ENCODE peak calls at places on chromosome 22, in five cellular contexts. One of them, this sample, is unnamed.

GRCh38 chr22:45170001-45170466 is 6.3 kb downstream of the NUP50 start:
- DNase-seq in dermis blood vessel endothelial cell: no peak
- DNase-seq in lower leg skin: no peak
- DNase-seq in non-pigmented ciliary epithelial cell: no peak
- DNase-seq in EH: no peak
- DNase-seq in this sample: no peak

GRCh38 chr22:30044369-30044768 is 35.9 kb upstream of the HORMAD2 start:
- DNase-seq in dermis blood vessel endothelial cell: peak; percentile 92
- DNase-seq in lower leg skin: no peak
- DNase-seq in non-pigmented ciliary epithelial cell: peak; percentile 81
- DNase-seq in EH: peak; percentile 89
- DNase-seq in this sample: peak; percentile 88

GRCh38 chr22:35491908-35492380 is 48.7 kb upstream of the RASD2 start:
- DNase-seq in dermis blood vessel endothelial cell: no peak
- DNase-seq in lower leg skin: no peak
- DNase-seq in non-pigmented ciliary epithelial cell: no peak
- DNase-seq in EH: no peak
- DNase-seq in this sample: no peak

GRCh38 chr22:36083056-36083455 is 54.4 kb upstream of the RBFOX2 start:
- DNase-seq in dermis blood vessel endothelial cell: no peak
- DNase-seq in lower leg skin: no peak
- DNase-seq in non-pigmented ciliary epithelial cell: no peak
- DNase-seq in EH: no peak
- DNase-seq in this sample: no peak

GRCh38 chr22:31926969-31927368 is 17.4 kb upstream of the YWHAH start:
- DNase-seq in dermis blood vessel endothelial cell: no peak
- DNase-seq in lower leg skin: no peak
- DNase-seq in non-pigmented ciliary epithelial cell: no peak
- DNase-seq in EH: no peak
- DNase-seq in this sample: peak; percentile 29

GRCh38 chr22:46381142-46381541 is 45.6 kb downstream of the TRMU start:
- DNase-seq in dermis blood vessel endothelial cell: peak; percentile 43
- DNase-seq in lower leg skin: no peak
- DNase-seq in non-pigmented ciliary epithelial cell: no peak
- DNase-seq in EH: peak; percentile 59
- DNase-seq in this sample: peak; percentile 71

GRCh38 chr22:41982886-41983285 is 13.6 kb downstream of the SEPTIN3 start:
- DNase-seq in dermis blood vessel endothelial cell: no peak
- DNase-seq in lower leg skin: no peak
- DNase-seq in non-pigmented ciliary epithelial cell: no peak
- DNase-seq in EH: no peak
- DNase-seq in this sample: no peak

GRCh38 chr22:21761994-21762680 is 26.5 kb upstream of the YPEL1 start:
- DNase-seq in dermis blood vessel endothelial cell: no peak
- DNase-seq in lower leg skin: no peak
- DNase-seq in non-pigmented ciliary epithelial cell: no peak
- DNase-seq in EH: no peak
- DNase-seq in this sample: no peak

GRCh38 chr22:29175312-29175835 is 30.3 kb upstream of the EMID1 start:
- DNase-seq in dermis blood vessel endothelial cell: no peak
- DNase-seq in lower leg skin: no peak
- DNase-seq in non-pigmented ciliary epithelial cell: no peak
- DNase-seq in EH: no peak
- DNase-seq in this sample: no peak

GRCh38 chr22:37259540-37260029 is 15.5 kb upstream of the RAC2 start:
- DNase-seq in dermis blood vessel endothelial cell: peak; percentile 81
- DNase-seq in lower leg skin: no peak
- DNase-seq in non-pigmented ciliary epithelial cell: no peak
- DNase-seq in EH: peak; percentile 59
- DNase-seq in this sample: peak; percentile 40

GRCh38 chr22:44667829-44668189 is 34.2 kb upstream of the PRR5 start:
- DNase-seq in dermis blood vessel endothelial cell: no peak
- DNase-seq in lower leg skin: no peak
- DNase-seq in non-pigmented ciliary epithelial cell: no peak
- DNase-seq in EH: peak; percentile 27
- DNase-seq in this sample: no peak

GRCh38 chr22:48647606-48648515 is 1179.8 kb downstream of the BRD1 start:
- DNase-seq in dermis blood vessel endothelial cell: no peak
- DNase-seq in lower leg skin: no peak
- DNase-seq in non-pigmented ciliary epithelial cell: no peak
- DNase-seq in EH: no peak
- DNase-seq in this sample: no peak

GRCh38 chr22:43031617-43032016 is 16.7 kb upstream of the PACSIN2 start:
- DNase-seq in dermis blood vessel endothelial cell: no peak
- DNase-seq in lower leg skin: no peak
- DNase-seq in non-pigmented ciliary epithelial cell: no peak
- DNase-seq in EH: peak; percentile 49
- DNase-seq in this sample: no peak

GRCh38 chr22:39290724-39291161 is 28.7 kb downstream of the RPL3 start:
- DNase-seq in dermis blood vessel endothelial cell: peak; percentile 71
- DNase-seq in lower leg skin: peak; percentile 43
- DNase-seq in non-pigmented ciliary epithelial cell: no peak
- DNase-seq in EH: no peak
- DNase-seq in this sample: peak; percentile 51

GRCh38 chr22:39519681-39520053 is 695 bp upstream of the ATF4 start:
- DNase-seq in dermis blood vessel endothelial cell: peak; percentile 69
- DNase-seq in lower leg skin: no peak
- DNase-seq in non-pigmented ciliary epithelial cell: no peak
- DNase-seq in EH: peak; percentile 69
- DNase-seq in this sample: no peak

GRCh38 chr22:33903012-33903411 is 17.3 kb downstream of the LARGE1 start:
- DNase-seq in dermis blood vessel endothelial cell: no peak
- DNase-seq in lower leg skin: no peak
- DNase-seq in non-pigmented ciliary epithelial cell: no peak
- DNase-seq in EH: no peak
- DNase-seq in this sample: no peak

GRCh38 chr22:39253427-39254070 is 8.8 kb upstream of the PDGFB start:
- DNase-seq in dermis blood vessel endothelial cell: peak; percentile 87
- DNase-seq in lower leg skin: no peak
- DNase-seq in non-pigmented ciliary epithelial cell: peak; percentile 51
- DNase-seq in EH: peak; percentile 85
- DNase-seq in this sample: peak; percentile 88

GRCh38 chr22:50476819-50477344 is 2.0 kb upstream of the SBF1 start:
- DNase-seq in dermis blood vessel endothelial cell: no peak
- DNase-seq in lower leg skin: no peak
- DNase-seq in non-pigmented ciliary epithelial cell: no peak
- DNase-seq in EH: no peak
- DNase-seq in this sample: peak; percentile 28

GRCh38 chr22:48779211-48779643 is 1048.4 kb downstream of the BRD1 start:
- DNase-seq in dermis blood vessel endothelial cell: no peak
- DNase-seq in lower leg skin: no peak
- DNase-seq in non-pigmented ciliary epithelial cell: no peak
- DNase-seq in EH: no peak
- DNase-seq in this sample: no peak

GRCh38 chr22:42791721-42792452 is 65.2 kb downstream of the ARFGAP3 start:
- DNase-seq in dermis blood vessel endothelial cell: no peak
- DNase-seq in lower leg skin: no peak
- DNase-seq in non-pigmented ciliary epithelial cell: no peak
- DNase-seq in EH: no peak
- DNase-seq in this sample: no peak

GRCh38 chr22:28014141-28015055 is 95.3 kb upstream of the PITPNB start:
- DNase-seq in dermis blood vessel endothelial cell: no peak
- DNase-seq in lower leg skin: no peak
- DNase-seq in non-pigmented ciliary epithelial cell: no peak
- DNase-seq in EH: no peak
- DNase-seq in this sample: no peak

GRCh38 chr22:22993184-22993583 is 77.1 kb upstream of the GNAZ start:
- DNase-seq in dermis blood vessel endothelial cell: no peak
- DNase-seq in lower leg skin: no peak
- DNase-seq in non-pigmented ciliary epithelial cell: no peak
- DNase-seq in EH: no peak
- DNase-seq in this sample: no peak

GRCh38 chr22:45454260-45454659 is 40.8 kb downstream of the RIBC2 start:
- DNase-seq in dermis blood vessel endothelial cell: no peak
- DNase-seq in lower leg skin: peak; percentile 55
- DNase-seq in non-pigmented ciliary epithelial cell: no peak
- DNase-seq in EH: peak; percentile 89
- DNase-seq in this sample: no peak

GRCh38 chr22:44850946-44851345 is 98.6 kb downstream of the ARHGAP8 start:
- DNase-seq in dermis blood vessel endothelial cell: no peak
- DNase-seq in lower leg skin: no peak
- DNase-seq in non-pigmented ciliary epithelial cell: no peak
- DNase-seq in EH: peak; percentile 7
- DNase-seq in this sample: no peak

GRCh38 chr22:37218771-37219411 is 6.6 kb upstream of the SSTR3 start:
- DNase-seq in dermis blood vessel endothelial cell: no peak
- DNase-seq in lower leg skin: no peak
- DNase-seq in non-pigmented ciliary epithelial cell: no peak
- DNase-seq in EH: no peak
- DNase-seq in this sample: no peak

GRCh38 chr22:47398491-47398890 is 636.0 kb downstream of the TBC1D22A start:
- DNase-seq in dermis blood vessel endothelial cell: no peak
- DNase-seq in lower leg skin: no peak
- DNase-seq in non-pigmented ciliary epithelial cell: no peak
- DNase-seq in EH: no peak
- DNase-seq in this sample: no peak

GRCh38 chr22:39656495-39657490 is 86.2 kb downstream of the CACNA1I start:
- DNase-seq in dermis blood vessel endothelial cell: no peak
- DNase-seq in lower leg skin: no peak
- DNase-seq in non-pigmented ciliary epithelial cell: no peak
- DNase-seq in EH: no peak
- DNase-seq in this sample: no peak

GRCh38 chr22:37163618-37164534 is 14.2 kb upstream of the IL2RB start:
- DNase-seq in dermis blood vessel endothelial cell: no peak
- DNase-seq in lower leg skin: no peak
- DNase-seq in non-pigmented ciliary epithelial cell: no peak
- DNase-seq in EH: no peak
- DNase-seq in this sample: no peak

This sample was measured in bronchial epithelial cell.